ENCODE peak calls at places on chromosomes 7 and 10, in seven cellular contexts. One of them, this sample, is unnamed.

GRCh38 chr7:42274052-42274451 is 37.0 kb upstream of the GLI3 start:
- DNase-seq in mesendoderm: no peak
- DNase-seq in IMR-90: peak; percentile 79
- DNase-seq in H1: no peak
- DNase-seq in mesenchymal stem cell: peak; percentile 28
- DNase-seq in neuronal stem cell: no peak
- DNase-seq in trophoblast cell: peak; percentile 67
- DNase-seq in this sample: no peak

GRCh38 chr10:71270301-71270777 is 48.7 kb upstream of the SLC29A3 start:
- DNase-seq in mesendoderm: peak; percentile 95
- DNase-seq in IMR-90: peak; percentile 84
- DNase-seq in H1: peak; percentile 75
- DNase-seq in mesenchymal stem cell: peak; percentile 92
- DNase-seq in neuronal stem cell: peak; percentile 68
- DNase-seq in trophoblast cell: peak; percentile 63
- DNase-seq in this sample: peak; percentile 87

GRCh38 chr10:93488956-93489528 is 6.9 kb upstream of the MYOF start:
- DNase-seq in mesendoderm: peak; percentile 68
- DNase-seq in IMR-90: peak; percentile 37
- DNase-seq in H1: no peak
- DNase-seq in mesenchymal stem cell: no peak
- DNase-seq in neuronal stem cell: no peak
- DNase-seq in trophoblast cell: peak; percentile 52
- DNase-seq in this sample: no peak

GRCh38 chr10:124898493-124898892 is 43.4 kb upstream of the ZRANB1 start:
- DNase-seq in mesendoderm: no peak
- DNase-seq in IMR-90: no peak
- DNase-seq in H1: no peak
- DNase-seq in mesenchymal stem cell: no peak
- DNase-seq in neuronal stem cell: no peak
- DNase-seq in trophoblast cell: no peak
- DNase-seq in this sample: peak; percentile 54

GRCh38 chr7:25959168-25959734 is 192.7 kb upstream of the NFE2L3 start:
- DNase-seq in mesendoderm: no peak
- DNase-seq in IMR-90: no peak
- DNase-seq in H1: no peak
- DNase-seq in mesenchymal stem cell: no peak
- DNase-seq in neuronal stem cell: no peak
- DNase-seq in trophoblast cell: no peak
- DNase-seq in this sample: no peak

GRCh38 chr10:52485486-52485885 is 171.4 kb downstream of the DKK1 start:
- DNase-seq in mesendoderm: peak; percentile 42
- DNase-seq in IMR-90: no peak
- DNase-seq in H1: no peak
- DNase-seq in mesenchymal stem cell: no peak
- DNase-seq in neuronal stem cell: no peak
- DNase-seq in trophoblast cell: no peak
- DNase-seq in this sample: no peak

GRCh38 chr10:98262571-98262970 is 5.4 kb downstream of the LOXL4 start:
- DNase-seq in mesendoderm: peak; percentile 77
- DNase-seq in IMR-90: peak; percentile 36
- DNase-seq in H1: no peak
- DNase-seq in mesenchymal stem cell: no peak
- DNase-seq in neuronal stem cell: no peak
- DNase-seq in trophoblast cell: peak; percentile 39
- DNase-seq in this sample: peak; percentile 74

GRCh38 chr7:126776506-126776905 is 476.2 kb downstream of the GRM8 start:
- DNase-seq in mesendoderm: no peak
- DNase-seq in IMR-90: no peak
- DNase-seq in H1: no peak
- DNase-seq in mesenchymal stem cell: no peak
- DNase-seq in neuronal stem cell: no peak
- DNase-seq in trophoblast cell: no peak
- DNase-seq in this sample: no peak

GRCh38 chr10:65518379-65518778 is 1407.5 kb upstream of the LRRTM3 start:
- DNase-seq in mesendoderm: peak; percentile 78
- DNase-seq in IMR-90: no peak
- DNase-seq in H1: no peak
- DNase-seq in mesenchymal stem cell: peak; percentile 3
- DNase-seq in neuronal stem cell: no peak
- DNase-seq in trophoblast cell: peak; percentile 29
- DNase-seq in this sample: no peak

GRCh38 chr10:101617102-101617823 is 29.1 kb downstream of the DPCD start:
- DNase-seq in mesendoderm: peak; percentile 66
- DNase-seq in IMR-90: no peak
- DNase-seq in H1: no peak
- DNase-seq in mesenchymal stem cell: no peak
- DNase-seq in neuronal stem cell: no peak
- DNase-seq in trophoblast cell: no peak
- DNase-seq in this sample: no peak

GRCh38 chr7:149886018-149886416 is 12.2 kb downstream of the ATP6V0E2 start:
- DNase-seq in mesendoderm: no peak
- DNase-seq in IMR-90: no peak
- DNase-seq in H1: no peak
- DNase-seq in mesenchymal stem cell: no peak
- DNase-seq in neuronal stem cell: no peak
- DNase-seq in trophoblast cell: no peak
- DNase-seq in this sample: peak; percentile 4

GRCh38 chr10:3780056-3780765 is 4.8 kb downstream of the KLF6 start:
- DNase-seq in mesendoderm: peak; percentile 72
- DNase-seq in IMR-90: peak; percentile 71
- DNase-seq in H1: no peak
- DNase-seq in mesenchymal stem cell: peak; percentile 76
- DNase-seq in neuronal stem cell: no peak
- DNase-seq in trophoblast cell: peak; percentile 76
- DNase-seq in this sample: peak; percentile 23

GRCh38 chr10:93841930-93842329 is 51.8 kb upstream of the SLC35G1 start:
- DNase-seq in mesendoderm: peak; percentile 40
- DNase-seq in IMR-90: no peak
- DNase-seq in H1: peak; percentile 65
- DNase-seq in mesenchymal stem cell: no peak
- DNase-seq in neuronal stem cell: peak; percentile 8
- DNase-seq in trophoblast cell: no peak
- DNase-seq in this sample: peak; percentile 74

GRCh38 chr7:106177295-106177690 is 65.2 kb upstream of the SYPL1 start:
- DNase-seq in mesendoderm: no peak
- DNase-seq in IMR-90: peak; percentile 24
- DNase-seq in H1: no peak
- DNase-seq in mesenchymal stem cell: peak; percentile 26
- DNase-seq in neuronal stem cell: no peak
- DNase-seq in trophoblast cell: no peak
- DNase-seq in this sample: no peak

GRCh38 chr10:121764241-121764942 is 163.4 kb downstream of the ATE1 start:
- DNase-seq in mesendoderm: no peak
- DNase-seq in IMR-90: no peak
- DNase-seq in H1: no peak
- DNase-seq in mesenchymal stem cell: no peak
- DNase-seq in neuronal stem cell: no peak
- DNase-seq in trophoblast cell: no peak
- DNase-seq in this sample: no peak

GRCh38 chr7:27170494-27170811 is 3.7 kb downstream of the HOXA10 start:
- DNase-seq in mesendoderm: no peak
- DNase-seq in IMR-90: no peak
- DNase-seq in H1: peak; percentile 17
- DNase-seq in mesenchymal stem cell: no peak
- DNase-seq in neuronal stem cell: no peak
- DNase-seq in trophoblast cell: no peak
- DNase-seq in this sample: no peak

GRCh38 chr7:55241958-55242357 is 123.2 kb upstream of the LANCL2 start:
- DNase-seq in mesendoderm: no peak
- DNase-seq in IMR-90: no peak
- DNase-seq in H1: no peak
- DNase-seq in mesenchymal stem cell: no peak
- DNase-seq in neuronal stem cell: no peak
- DNase-seq in trophoblast cell: no peak
- DNase-seq in this sample: no peak

DNA sequence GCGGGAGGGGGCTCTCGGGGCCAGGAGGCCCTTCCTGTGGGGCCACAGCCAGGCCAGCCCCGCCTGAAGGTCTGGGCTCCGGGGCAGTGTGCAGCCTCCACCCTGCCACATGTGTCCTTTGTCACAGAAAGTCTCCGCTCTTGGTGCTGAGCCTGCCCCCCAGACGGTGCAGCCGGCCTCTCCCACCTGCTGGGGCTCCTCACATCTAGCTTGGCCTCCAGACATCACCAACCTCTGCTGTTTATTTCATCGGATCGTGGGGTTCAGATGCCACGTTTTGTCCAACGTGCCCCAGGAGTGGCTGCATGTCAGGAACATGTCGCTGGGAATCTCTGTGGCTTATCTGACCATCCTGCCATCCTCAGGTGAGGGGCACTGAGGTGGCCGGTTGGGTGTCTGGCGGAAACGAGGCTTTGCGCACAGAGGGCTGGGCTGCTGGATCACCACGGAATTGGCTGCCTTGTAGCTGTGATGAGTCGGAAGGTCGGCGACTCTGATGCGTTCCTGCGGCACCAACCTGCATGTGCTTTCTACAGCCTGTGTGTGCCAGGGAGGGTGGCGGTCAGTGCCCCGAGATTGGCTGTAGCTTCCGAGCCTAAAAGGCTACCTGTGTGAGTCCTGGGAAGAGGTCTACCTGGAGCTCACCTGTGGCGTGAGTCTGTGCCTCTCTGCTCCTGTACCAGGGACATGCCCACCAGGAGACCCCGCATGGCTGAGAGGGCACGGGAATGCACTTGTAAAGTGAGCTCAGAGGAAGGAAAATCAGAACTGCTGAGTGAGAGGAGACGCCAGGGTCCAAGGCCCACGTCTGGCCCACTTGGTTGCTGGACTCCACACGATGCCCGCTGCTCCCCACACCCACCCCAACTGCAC is 316.4 kb downstream of the DNAJB6 start:
- DNase-seq in mesendoderm: no peak
- DNase-seq in IMR-90: no peak
- DNase-seq in H1: no peak
- DNase-seq in mesenchymal stem cell: no peak
- DNase-seq in neuronal stem cell: no peak
- DNase-seq in trophoblast cell: no peak
- DNase-seq in this sample: no peak
- H2AK5ac ChIP-seq in mesendoderm: no peak overlapping the region
- H2AK5ac ChIP-seq in IMR-90: no peak overlapping the region
- H2AK5ac ChIP-seq in H1: no peak overlapping the region
- H2AK5ac ChIP-seq in mesenchymal stem cell: no peak overlapping the region
- H2AK5ac ChIP-seq in neuronal stem cell: no peak overlapping the region
- H2AK5ac ChIP-seq in trophoblast cell: no peak overlapping the region
- H2AK5ac ChIP-seq in this sample: no peak overlapping the region

GRCh38 chr7:144416341-144416740 is 12.8 kb upstream of the NOBOX start:
- DNase-seq in mesendoderm: no peak
- DNase-seq in IMR-90: no peak
- DNase-seq in H1: no peak
- DNase-seq in mesenchymal stem cell: no peak
- DNase-seq in neuronal stem cell: no peak
- DNase-seq in trophoblast cell: no peak
- DNase-seq in this sample: no peak
- H2AK5ac ChIP-seq in mesendoderm: no peak overlapping the region
- H2AK5ac ChIP-seq in IMR-90: no peak overlapping the region
- H2AK5ac ChIP-seq in H1: no peak overlapping the region
- H2AK5ac ChIP-seq in mesenchymal stem cell: no peak overlapping the region
- H2AK5ac ChIP-seq in neuronal stem cell: no peak overlapping the region
- H2AK5ac ChIP-seq in trophoblast cell: no peak overlapping the region
- H2AK5ac ChIP-seq in this sample: no peak overlapping the region

GRCh38 chr10:42952358-42952757 is 124.5 kb upstream of the RET start:
- DNase-seq in mesendoderm: peak; percentile 91
- DNase-seq in IMR-90: no peak
- DNase-seq in H1: peak; percentile 89
- DNase-seq in mesenchymal stem cell: peak; percentile 8
- DNase-seq in neuronal stem cell: peak; percentile 48
- DNase-seq in trophoblast cell: peak; percentile 68
- DNase-seq in this sample: peak; percentile 92

GRCh38 chr10:42952931-42953683 is 123.8 kb upstream of the RET start:
- DNase-seq in mesendoderm: no peak
- DNase-seq in IMR-90: no peak
- DNase-seq in H1: peak; percentile 48
- DNase-seq in mesenchymal stem cell: no peak
- DNase-seq in neuronal stem cell: no peak
- DNase-seq in trophoblast cell: no peak
- DNase-seq in this sample: peak; percentile 27

GRCh38 chr10:42954776-42955492 is 121.9 kb upstream of the RET start:
- DNase-seq in mesendoderm: no peak
- DNase-seq in IMR-90: no peak
- DNase-seq in H1: peak; percentile 22
- DNase-seq in mesenchymal stem cell: no peak
- DNase-seq in neuronal stem cell: no peak
- DNase-seq in trophoblast cell: no peak
- DNase-seq in this sample: peak; percentile 17

GRCh38 chr10:42955493-42955889 is 121.4 kb upstream of the RET start:
- DNase-seq in mesendoderm: no peak
- DNase-seq in IMR-90: no peak
- DNase-seq in H1: no peak
- DNase-seq in mesenchymal stem cell: no peak
- DNase-seq in neuronal stem cell: no peak
- DNase-seq in trophoblast cell: no peak
- DNase-seq in this sample: no peak

DNA sequence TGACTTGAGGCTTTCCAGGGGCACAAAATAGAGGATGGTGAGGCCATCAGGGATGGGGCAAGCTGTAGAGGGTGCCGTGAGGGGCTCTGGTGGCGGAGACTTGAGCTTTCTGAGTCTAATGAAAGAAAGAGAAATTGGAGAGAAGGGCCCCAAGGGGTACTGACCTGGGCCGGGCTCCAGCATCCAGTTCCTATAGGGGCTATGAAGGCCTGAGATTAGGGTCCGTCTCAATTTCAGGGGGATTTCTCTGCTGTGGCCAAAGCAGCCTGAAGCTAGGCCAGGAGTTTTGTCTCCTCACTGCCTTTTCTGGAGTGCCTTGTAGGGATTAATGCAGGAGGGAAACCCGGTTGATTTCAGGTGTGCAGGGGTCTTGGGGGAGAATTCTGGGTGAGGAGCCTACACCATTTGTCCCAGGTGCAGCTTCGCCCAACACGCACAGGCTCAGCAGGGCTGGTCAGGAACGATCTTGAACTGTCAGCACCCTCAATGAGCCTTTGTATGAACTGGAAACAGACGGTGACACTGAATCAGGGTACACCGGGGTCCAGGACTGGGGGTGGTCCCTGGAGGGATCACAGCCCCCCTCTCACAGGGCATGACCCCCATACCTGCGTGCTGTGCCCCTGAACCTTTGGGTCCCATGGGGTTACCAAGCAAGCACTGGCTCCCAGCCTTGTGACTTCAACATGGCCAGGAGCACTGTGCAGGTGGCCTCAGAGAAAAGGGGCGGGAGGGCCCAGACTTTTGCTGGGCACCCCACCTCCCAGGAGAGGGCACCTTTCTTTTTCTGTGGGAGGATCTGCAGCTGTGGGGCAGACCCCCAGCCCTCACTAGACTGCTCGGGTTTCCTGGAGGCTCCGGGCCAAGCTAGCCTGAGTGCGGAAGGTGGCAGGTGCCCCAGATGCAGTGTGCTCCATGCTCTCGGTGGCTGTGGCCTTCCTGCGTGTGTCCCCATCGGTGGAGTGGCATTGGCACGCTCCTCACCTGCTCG is 122.9 kb upstream of the RET start:
- DNase-seq in mesendoderm: no peak
- DNase-seq in IMR-90: no peak
- DNase-seq in H1: peak; percentile 30
- DNase-seq in mesenchymal stem cell: no peak
- DNase-seq in neuronal stem cell: no peak
- DNase-seq in trophoblast cell: no peak
- DNase-seq in this sample: no peak
- H2AK5ac ChIP-seq in mesendoderm: no peak overlapping the region
- H2AK5ac ChIP-seq in IMR-90: no peak overlapping the region
- H2AK5ac ChIP-seq in H1: no peak overlapping the region
- H2AK5ac ChIP-seq in mesenchymal stem cell: no peak overlapping the region
- H2AK5ac ChIP-seq in neuronal stem cell: peak overlapping the region; percentile 95
- H2AK5ac ChIP-seq in trophoblast cell: no peak overlapping the region
- H2AK5ac ChIP-seq in this sample: no peak overlapping the region

GRCh38 chr10:125955766-125956165 is 59.4 kb downstream of the FANK1 start:
- DNase-seq in mesendoderm: no peak
- DNase-seq in IMR-90: no peak
- DNase-seq in H1: no peak
- DNase-seq in mesenchymal stem cell: no peak
- DNase-seq in neuronal stem cell: no peak
- DNase-seq in trophoblast cell: no peak
- DNase-seq in this sample: no peak
- H2AK5ac ChIP-seq in mesendoderm: no peak overlapping the region
- H2AK5ac ChIP-seq in IMR-90: no peak overlapping the region
- H2AK5ac ChIP-seq in H1: no peak overlapping the region
- H2AK5ac ChIP-seq in mesenchymal stem cell: no peak overlapping the region
- H2AK5ac ChIP-seq in neuronal stem cell: no peak overlapping the region
- H2AK5ac ChIP-seq in trophoblast cell: no peak overlapping the region
- H2AK5ac ChIP-seq in this sample: no peak overlapping the region

This sample was measured in H9.